ENCODE peak calls at places on chromosomes 7 and 10, in ten cellular contexts. One of them, this sample, is unnamed.
A peak's percentile ranks its signal among the peaks of the same experiment; 100 is the strongest.

GRCh38 chr7:4208586-4208985 is 473.5 kb upstream of the FOXK1 start:
- DNase-seq in left ventricle myocardium superior: no peak
- DNase-seq in stimulated activated CD4-positive, alpha-beta T cell treated with anti-CD3 and anti-CD28 coated beads, Interleukin-1b, Interleukin-23, amount 100 ng/mL, for 1 hour: no peak
- DNase-seq in kidney glomerular epithelial cell: no peak
- DNase-seq in activated T-cell treated with anti-CD3 and anti-CD28 coated beads for 4 hours: no peak
- DNase-seq in coronary artery: no peak
- DNase-seq in neural progenitor cell: no peak
- DNase-seq in KG1: no peak
- DNase-seq in RWPE1: no peak
- DNase-seq in NCI-H1436 treated with DMSO at 0.1 percent for 48 hours: no peak
- DNase-seq in this sample: no peak

GRCh38 chr7:28293529-28293835 is 112.9 kb upstream of the JAZF1 start:
- DNase-seq in activated T-cell treated with anti-CD3 and anti-CD28 coated beads for 4 hours: no peak
- DNase-seq in neural progenitor cell: no peak
- DNase-seq in coronary artery: no peak
- DNase-seq in left ventricle myocardium superior: no peak
- DNase-seq in NCI-H1436 treated with DMSO at 0.1 percent for 48 hours: no peak
- DNase-seq in KG1: no peak
- DNase-seq in stimulated activated CD4-positive, alpha-beta T cell treated with anti-CD3 and anti-CD28 coated beads, Interleukin-1b, Interleukin-23, amount 100 ng/mL, for 1 hour: no peak
- DNase-seq in RWPE1: no peak
- DNase-seq in kidney glomerular epithelial cell: no peak
- DNase-seq in this sample: no peak

GRCh38 chr7:18064242-18064838 is 36.7 kb upstream of the PRPS1L1 start:
- DNase-seq in left ventricle myocardium superior: no peak
- DNase-seq in stimulated activated CD4-positive, alpha-beta T cell treated with anti-CD3 and anti-CD28 coated beads, Interleukin-1b, Interleukin-23, amount 100 ng/mL, for 1 hour: no peak
- DNase-seq in kidney glomerular epithelial cell: no peak
- DNase-seq in neural progenitor cell: peak; percentile 46
- DNase-seq in activated T-cell treated with anti-CD3 and anti-CD28 coated beads for 4 hours: no peak
- DNase-seq in KG1: no peak
- DNase-seq in NCI-H1436 treated with DMSO at 0.1 percent for 48 hours: no peak
- DNase-seq in coronary artery: no peak
- DNase-seq in RWPE1: no peak
- DNase-seq in this sample: no peak

GRCh38 chr10:33248638-33249037 is 85.8 kb downstream of the NRP1 start:
- DNase-seq in kidney glomerular epithelial cell: peak; percentile 48
- DNase-seq in RWPE1: peak; percentile 50
- DNase-seq in stimulated activated CD4-positive, alpha-beta T cell treated with anti-CD3 and anti-CD28 coated beads, Interleukin-1b, Interleukin-23, amount 100 ng/mL, for 1 hour: peak; percentile 2
- DNase-seq in NCI-H1436 treated with DMSO at 0.1 percent for 48 hours: no peak
- DNase-seq in neural progenitor cell: no peak
- DNase-seq in coronary artery: no peak
- DNase-seq in KG1: peak; percentile 32
- DNase-seq in left ventricle myocardium superior: no peak
- DNase-seq in activated T-cell treated with anti-CD3 and anti-CD28 coated beads for 4 hours: no peak
- DNase-seq in this sample: no peak

GRCh38 chr10:70617798-70618568 is 15.4 kb upstream of the PRF1 start:
- DNase-seq in kidney glomerular epithelial cell: peak; percentile 67
- DNase-seq in KG1: no peak
- DNase-seq in activated T-cell treated with anti-CD3 and anti-CD28 coated beads for 4 hours: no peak
- DNase-seq in coronary artery: no peak
- DNase-seq in stimulated activated CD4-positive, alpha-beta T cell treated with anti-CD3 and anti-CD28 coated beads, Interleukin-1b, Interleukin-23, amount 100 ng/mL, for 1 hour: no peak
- DNase-seq in neural progenitor cell: no peak
- DNase-seq in RWPE1: no peak
- DNase-seq in NCI-H1436 treated with DMSO at 0.1 percent for 48 hours: no peak
- DNase-seq in left ventricle myocardium superior: peak; percentile 47
- DNase-seq in this sample: no peak

GRCh38 chr10:84531396-84531795 is 203.0 kb downstream of the CCSER2 start:
- DNase-seq in coronary artery: no peak
- DNase-seq in activated T-cell treated with anti-CD3 and anti-CD28 coated beads for 4 hours: no peak
- DNase-seq in NCI-H1436 treated with DMSO at 0.1 percent for 48 hours: no peak
- DNase-seq in neural progenitor cell: no peak
- DNase-seq in stimulated activated CD4-positive, alpha-beta T cell treated with anti-CD3 and anti-CD28 coated beads, Interleukin-1b, Interleukin-23, amount 100 ng/mL, for 1 hour: no peak
- DNase-seq in RWPE1: no peak
- DNase-seq in left ventricle myocardium superior: no peak
- DNase-seq in kidney glomerular epithelial cell: peak; percentile 22
- DNase-seq in KG1: no peak
- DNase-seq in this sample: no peak

GRCh38 chr10:67268146-67268545 is 342.3 kb downstream of the LRRTM3 start:
- DNase-seq in kidney glomerular epithelial cell: no peak
- DNase-seq in RWPE1: no peak
- DNase-seq in KG1: no peak
- DNase-seq in NCI-H1436 treated with DMSO at 0.1 percent for 48 hours: no peak
- DNase-seq in activated T-cell treated with anti-CD3 and anti-CD28 coated beads for 4 hours: no peak
- DNase-seq in left ventricle myocardium superior: no peak
- DNase-seq in neural progenitor cell: no peak
- DNase-seq in coronary artery: no peak
- DNase-seq in stimulated activated CD4-positive, alpha-beta T cell treated with anti-CD3 and anti-CD28 coated beads, Interleukin-1b, Interleukin-23, amount 100 ng/mL, for 1 hour: no peak
- DNase-seq in this sample: no peak

GRCh38 chr7:148791506-148791905 is 92.6 kb downstream of the EZH2 start:
- DNase-seq in coronary artery: no peak
- DNase-seq in KG1: no peak
- DNase-seq in activated T-cell treated with anti-CD3 and anti-CD28 coated beads for 4 hours: no peak
- DNase-seq in left ventricle myocardium superior: no peak
- DNase-seq in RWPE1: no peak
- DNase-seq in kidney glomerular epithelial cell: no peak
- DNase-seq in stimulated activated CD4-positive, alpha-beta T cell treated with anti-CD3 and anti-CD28 coated beads, Interleukin-1b, Interleukin-23, amount 100 ng/mL, for 1 hour: no peak
- DNase-seq in NCI-H1436 treated with DMSO at 0.1 percent for 48 hours: no peak
- DNase-seq in neural progenitor cell: no peak
- DNase-seq in this sample: no peak

GRCh38 chr7:18013936-18014335 is 13.7 kb downstream of the PRPS1L1 start:
- DNase-seq in KG1: no peak
- DNase-seq in stimulated activated CD4-positive, alpha-beta T cell treated with anti-CD3 and anti-CD28 coated beads, Interleukin-1b, Interleukin-23, amount 100 ng/mL, for 1 hour: no peak
- DNase-seq in NCI-H1436 treated with DMSO at 0.1 percent for 48 hours: no peak
- DNase-seq in RWPE1: no peak
- DNase-seq in left ventricle myocardium superior: no peak
- DNase-seq in coronary artery: no peak
- DNase-seq in activated T-cell treated with anti-CD3 and anti-CD28 coated beads for 4 hours: no peak
- DNase-seq in kidney glomerular epithelial cell: peak; percentile 52
- DNase-seq in neural progenitor cell: no peak
- DNase-seq in this sample: no peak

GRCh38 chr7:23106491-23106800 is 861 bp downstream of the KLHL7 start:
- DNase-seq in stimulated activated CD4-positive, alpha-beta T cell treated with anti-CD3 and anti-CD28 coated beads, Interleukin-1b, Interleukin-23, amount 100 ng/mL, for 1 hour: no peak
- DNase-seq in coronary artery: no peak
- DNase-seq in RWPE1: peak; percentile 34
- DNase-seq in kidney glomerular epithelial cell: peak; percentile 37
- DNase-seq in neural progenitor cell: peak; percentile 74
- DNase-seq in activated T-cell treated with anti-CD3 and anti-CD28 coated beads for 4 hours: no peak
- DNase-seq in KG1: no peak
- DNase-seq in NCI-H1436 treated with DMSO at 0.1 percent for 48 hours: no peak
- DNase-seq in left ventricle myocardium superior: no peak
- DNase-seq in this sample: no peak

GRCh38 chr7:47783456-47784240 is 164.6 kb downstream of the PKD1L1 start:
- DNase-seq in stimulated activated CD4-positive, alpha-beta T cell treated with anti-CD3 and anti-CD28 coated beads, Interleukin-1b, Interleukin-23, amount 100 ng/mL, for 1 hour: no peak
- DNase-seq in left ventricle myocardium superior: no peak
- DNase-seq in coronary artery: no peak
- DNase-seq in RWPE1: peak; percentile 70
- DNase-seq in activated T-cell treated with anti-CD3 and anti-CD28 coated beads for 4 hours: no peak
- DNase-seq in neural progenitor cell: no peak
- DNase-seq in kidney glomerular epithelial cell: peak; percentile 93
- DNase-seq in KG1: no peak
- DNase-seq in NCI-H1436 treated with DMSO at 0.1 percent for 48 hours: no peak
- DNase-seq in this sample: no peak

GRCh38 chr7:150857276-150858055 is 5.1 kb downstream of the AOC1 start:
- DNase-seq in coronary artery: peak; percentile 43
- DNase-seq in neural progenitor cell: no peak
- DNase-seq in RWPE1: no peak
- DNase-seq in activated T-cell treated with anti-CD3 and anti-CD28 coated beads for 4 hours: no peak
- DNase-seq in left ventricle myocardium superior: no peak
- DNase-seq in kidney glomerular epithelial cell: no peak
- DNase-seq in NCI-H1436 treated with DMSO at 0.1 percent for 48 hours: no peak
- DNase-seq in KG1: no peak
- DNase-seq in stimulated activated CD4-positive, alpha-beta T cell treated with anti-CD3 and anti-CD28 coated beads, Interleukin-1b, Interleukin-23, amount 100 ng/mL, for 1 hour: no peak
- DNase-seq in this sample: no peak

GRCh38 chr10:73083234-73083633 is 13.4 kb downstream of the P4HA1 start:
- DNase-seq in RWPE1: no peak
- DNase-seq in NCI-H1436 treated with DMSO at 0.1 percent for 48 hours: no peak
- DNase-seq in kidney glomerular epithelial cell: no peak
- DNase-seq in left ventricle myocardium superior: no peak
- DNase-seq in coronary artery: no peak
- DNase-seq in activated T-cell treated with anti-CD3 and anti-CD28 coated beads for 4 hours: no peak
- DNase-seq in KG1: no peak
- DNase-seq in neural progenitor cell: no peak
- DNase-seq in stimulated activated CD4-positive, alpha-beta T cell treated with anti-CD3 and anti-CD28 coated beads, Interleukin-1b, Interleukin-23, amount 100 ng/mL, for 1 hour: no peak
- DNase-seq in this sample: no peak